ENCODE peak calls at places on chromosomes 6 and 20, in nine cellular contexts. G, L, Z, S, B, D, I, F and Y are unnamed samples.

GRCh38 chr6:69875715-69876114 is 9.4 kb downstream of the COL19A1 start:
- DNase-seq in D (no peak), G (no peak), S (no peak), Z (no peak), B (no peak), I (no peak), F (no peak), L (no peak), Y (no peak)

GRCh38 chr6:30060634-30060981 is 457 bp upstream of the POLR1H start:
- DNase-seq in D (peak; percentile 44), S (peak; percentile 59), G (no peak), L (no peak), B (peak; percentile 55), F (peak; percentile 23), Z (peak; percentile 64), I (no peak), Y (peak; percentile 77)

GRCh38 chr20:13868331-13868730 is 83.5 kb downstream of the NDUFAF5 start:
- DNase-seq in B (no peak), D (peak; percentile 3), Z (peak; percentile 65), S (peak; percentile 51), F (no peak), G (no peak), I (no peak), L (no peak), Y (peak; percentile 22)

GRCh38 chr6:153167026-153167891 is 36.2 kb upstream of the RGS17 start:
- DNase-seq in S (peak; percentile 86), Z (no peak), B (no peak), D (peak; percentile 89), G (no peak), I (peak; percentile 40), F (no peak), L (no peak), Y (peak; percentile 78)

GRCh38 chr6:156876302-156876701 is 99.1 kb downstream of the ARID1B start:
- DNase-seq in S (no peak), L (peak; percentile 42), F (peak; percentile 9), G (no peak), B (no peak), I (no peak), D (no peak), Z (no peak), Y (no peak)

GRCh38 chr6:45527210-45527609 is 149.5 kb upstream of the SUPT3H start:
- DNase-seq in B (no peak), D (no peak), G (no peak), L (no peak), S (no peak), F (no peak), I (no peak), Z (no peak), Y (no peak)

GRCh38 chr6:24931752-24932691 is 3.7 kb downstream of the RIPOR2 start:
- DNase-seq in G (no peak), L (no peak), I (no peak), B (no peak), D (peak; percentile 79), F (no peak), S (peak; percentile 84), Z (no peak), Y (peak; percentile 47)

GRCh38 chr20:49888341-49889244 is 26.7 kb downstream of the SPATA2 start:
- DNase-seq in I (peak; percentile 41), F (peak; percentile 72), D (peak; percentile 83), Z (no peak), B (peak; percentile 72), G (peak; percentile 71), L (no peak), S (peak; percentile 95), Y (peak; percentile 83)

GRCh38 chr6:43995137-43995536 is 132.1 kb downstream of the MRPL14 start:
- DNase-seq in S (no peak), L (no peak), D (no peak), I (no peak), Z (no peak), B (no peak), G (no peak), F (no peak), Y (no peak)

GRCh38 chr6:90701146-90701781 is 114.4 kb upstream of the MAP3K7 start:
- DNase-seq in G (no peak), Z (no peak), I (no peak), B (no peak), F (peak; percentile 6), D (peak; percentile 1), L (no peak), S (peak; percentile 1), Y (no peak)

GRCh38 chr20:21105429-21106170 is 558 bp downstream of the LINC00237 start:
- DNase-seq in Z (no peak), I (no peak), B (no peak), F (no peak), S (peak; percentile 38), L (no peak), D (no peak), G (no peak), Y (peak; percentile 37)

GRCh38 chr6:100881707-100882040 is 545 bp upstream of the ASCC3 start:
- DNase-seq in S (no peak), L (no peak), F (no peak), Z (no peak), D (peak; percentile 24), B (no peak), I (no peak), G (no peak), Y (peak; percentile 39)

GRCh38 chr20:32674362-32674789 is 635 bp upstream of the C20orf203 start:
- DNase-seq in D (peak; percentile 74), F (peak; percentile 83), I (no peak), G (peak; percentile 21), L (no peak), Z (no peak), B (peak; percentile 84), S (peak; percentile 69), Y (peak; percentile 53)

GRCh38 chr20:45365444-45365970 is 2.6 kb downstream of the SYS1 start:
- DNase-seq in G (peak; percentile 50), L (no peak), B (no peak), F (no peak), S (no peak), I (no peak), Z (no peak), D (no peak), Y (no peak)

GRCh38 chr6:126786262-126786661 is 332.2 kb upstream of the RSPO3 start:
- DNase-seq in G (no peak), Z (no peak), S (peak; percentile 13), F (no peak), D (no peak), L (no peak), I (no peak), B (no peak), Y (no peak)

GRCh38 chr20:47859255-47859654 is 74.0 kb upstream of the SULF2 start:
- DNase-seq in I (no peak), B (no peak), D (peak; percentile 43), G (no peak), L (no peak), F (no peak), Z (no peak), S (no peak), Y (no peak)

GRCh38 chr20:23161244-23161875 is 75.2 kb upstream of the CD93 start:
- DNase-seq in B (no peak), L (no peak), F (no peak), G (no peak), S (peak; percentile 84), I (no peak), D (peak; percentile 71), Z (no peak), Y (no peak)

GRCh38 chr6:26380256-26380655 is 2.7 kb upstream of the BTN2A2 start:
- DNase-seq in I (no peak), G (no peak), B (no peak), Z (no peak), F (no peak), D (no peak), L (no peak), S (no peak), Y (no peak)

GRCh38 chr20:22691369-22692118 is 107.2 kb upstream of the FOXA2 start:
- DNase-seq in B (peak; percentile 89), I (peak; percentile 25), G (peak; percentile 46), Z (peak; percentile 87), F (peak; percentile 36), S (peak; percentile 74), L (peak; percentile 71), D (peak; percentile 77), Y (peak; percentile 91)

GRCh38 chr20:62430311-62430853 is 3.0 kb upstream of the RBBP8NL start:
- DNase-seq in D (no peak), L (no peak), B (peak; percentile 75), G (no peak), S (no peak), Z (no peak), I (no peak), F (no peak), Y (no peak)

GRCh38 chr6:107957909-107958688 is at the start of gene SEC63:
- DNase-seq in L (peak; percentile 97), D (peak; percentile 98), I (peak; percentile 96), B (peak; percentile 98), Z (peak; percentile 98), F (peak; percentile 98), G (peak; percentile 94), S (peak; percentile 96), Y (peak; percentile 99)

GRCh38 chr20:20603339-20603990 is 109.0 kb downstream of the RALGAPA2 start:
- DNase-seq in D (no peak), G (no peak), L (no peak), B (no peak), F (no peak), S (no peak), Z (no peak), I (no peak), Y (no peak)

GRCh38 chr6:89745728-89746127 is 73.9 kb downstream of the MDN1 start:
- DNase-seq in I (no peak), Z (no peak), G (no peak), L (no peak), B (no peak), F (no peak), S (no peak), D (peak; percentile 44), Y (peak; percentile 76)

GRCh38 chr6:142210606-142211005 is 63.5 kb downstream of the VTA1 start:
- DNase-seq in G (no peak), D (peak; percentile 24), Z (no peak), L (no peak), B (no peak), F (no peak), S (no peak), I (no peak), Y (no peak)

GRCh38 chr6:108363756-108364356 is 69.0 kb downstream of the AFG1L start:
- DNase-seq in S (peak; percentile 51), F (no peak), B (no peak), I (no peak), G (peak; percentile 100), Z (no peak), D (no peak), L (no peak), Y (no peak)

GRCh38 chr6:125746731-125747588 is 2.5 kb upstream of the HEY2 start:
- DNase-seq in I (no peak), F (no peak), Z (peak; percentile 70), S (peak; percentile 73), G (peak; percentile 52), L (peak; percentile 71), B (peak; percentile 62), D (peak; percentile 84), Y (peak; percentile 55)

GRCh38 chr6:124795879-124796838 is 166.1 kb upstream of the RNF217 start:
- DNase-seq in I (no peak), S (peak; percentile 20), L (peak; percentile 22), F (peak; percentile 19), B (peak; percentile 30), G (peak; percentile 40), Z (no peak), D (peak; percentile 75), Y (peak; percentile 13)